ENCODE peak calls at places on chromosomes 5 and 9, in ten cellular contexts. P is stomach; I is colonic mucosa; U is uterus; Q is left ventricle myocardium inferior; Y is CD4-positive, CD25-positive, alpha-beta regulatory T cell; L is IMR-90; G is pancreas; X is sigmoid colon; K is adrenal gland. R is an unnamed sample.

GRCh38 chr5:156219483-156219882 is 107.5 kb upstream of the SGCD start:
- DNase-seq in P (no peak), I (no peak), U (no peak), Q (no peak), Y (no peak), L (no peak), G (no peak), X (no peak), K (no peak), R (no peak)

GRCh38 chr5:16178745-16179372 is 732 bp downstream of the MARCHF11 start:
- DNase-seq in P (peak; percentile 45), I (peak; percentile 65), U (no peak), Q (peak; percentile 77), Y (peak; percentile 9), L (peak; percentile 43), G (peak; percentile 85), X (no peak), K (peak; percentile 84), R (peak; percentile 85)

GRCh38 chr5:174177531-174177930 is 132.0 kb downstream of the NSG2 start:
- DNase-seq in P (no peak), I (no peak), U (no peak), Q (no peak), Y (no peak), L (no peak), G (no peak), X (no peak), K (no peak), R (no peak)

GRCh38 chr9:79681576-79681975 is 109.8 kb downstream of the TLE4 start:
- DNase-seq in P (no peak), I (no peak), U (no peak), Q (no peak), Y (no peak), L (no peak), G (no peak), X (no peak), K (no peak), R (no peak)

GRCh38 chr5:131022811-131023210 is 142.2 kb downstream of the HINT1 start:
- DNase-seq in P (no peak), I (no peak), U (no peak), Q (no peak), Y (no peak), L (no peak), G (no peak), X (no peak), K (no peak), R (no peak)

GRCh38 chr9:79382468-79382867 is 189.3 kb upstream of the TLE4 start:
- DNase-seq in P (no peak), I (no peak), U (no peak), Q (no peak), Y (no peak), L (no peak), G (no peak), X (no peak), K (no peak), R (no peak)

GRCh38 chr5:54738118-54738972 is 220.8 kb downstream of the SNX18 start:
- DNase-seq in P (peak; percentile 77), I (peak; percentile 57), U (peak; percentile 37), Q (peak; percentile 77), Y (no peak), L (peak; percentile 69), G (peak; percentile 40), X (peak; percentile 82), K (peak; percentile 78), R (peak; percentile 72)

GRCh38 chr9:37300620-37301368 is 121.7 kb upstream of the GRHPR start:
- DNase-seq in P (no peak), I (no peak), U (no peak), Q (no peak), Y (no peak), L (peak; percentile 49), G (no peak), X (no peak), K (peak; percentile 11), R (no peak)

GRCh38 chr5:78472469-78473106 is 112.2 kb downstream of the SCAMP1 start:
- DNase-seq in P (no peak), I (no peak), U (no peak), Q (no peak), Y (no peak), L (no peak), G (no peak), X (no peak), K (no peak), R (no peak)

GRCh38 chr9:84278131-84278530 is 62.4 kb downstream of the SLC28A3 start:
- DNase-seq in P (no peak), I (no peak), U (no peak), Q (no peak), Y (no peak), L (peak; percentile 56), G (no peak), X (no peak), K (no peak), R (no peak)

GRCh38 chr5:56190500-56190899 is 42.6 kb downstream of the ANKRD55 start:
- DNase-seq in P (peak; percentile 37), I (no peak), U (peak; percentile 38), Q (peak; percentile 28), Y (peak; percentile 29), L (peak; percentile 80), G (no peak), X (peak; percentile 70), K (peak; percentile 57), R (peak; percentile 63)

GRCh38 chr9:74463825-74464224 is 33.3 kb upstream of the RORB start:
- DNase-seq in P (no peak), I (no peak), U (no peak), Q (no peak), Y (no peak), L (no peak), G (no peak), X (no peak), K (no peak), R (no peak)

GRCh38 chr9:28946648-28947047 is 1373.4 kb upstream of the C9orf72 start:
- DNase-seq in P (no peak), I (no peak), U (no peak), Q (no peak), Y (no peak), L (no peak), G (no peak), X (no peak), K (no peak), R (no peak)

GRCh38 chr9:114307323-114308250 is 15.3 kb upstream of the ORM1 start:
- DNase-seq in P (peak; percentile 16), I (peak; percentile 11), U (peak; percentile 11), Q (no peak), Y (no peak), L (peak; percentile 71), G (no peak), X (peak; percentile 40), K (no peak), R (no peak)

GRCh38 chr9:132768932-132769894 is 98.9 kb downstream of the GTF3C4 start:
- DNase-seq in P (peak; percentile 63), I (peak; percentile 75), U (peak; percentile 38), Q (peak; percentile 29), Y (peak; percentile 82), L (peak; percentile 25), G (peak; percentile 59), X (peak; percentile 77), K (peak; percentile 64), R (peak; percentile 76)

GRCh38 chr5:124461857-124462423 is 284.5 kb downstream of the ZNF608 start:
- DNase-seq in P (no peak), I (no peak), U (no peak), Q (no peak), Y (no peak), L (no peak), G (no peak), X (no peak), K (no peak), R (no peak)

GRCh38 chr5:143801251-143801650 is 10.7 kb upstream of the HMHB1 start:
- DNase-seq in P (no peak), I (no peak), U (no peak), Q (no peak), Y (no peak), L (no peak), G (no peak), X (no peak), K (no peak), R (no peak)

GRCh38 chr5:14035859-14036440 is 91.5 kb upstream of the DNAH5 start:
- DNase-seq in P (no peak), I (peak; percentile 22), U (peak; percentile 25), Q (no peak), Y (no peak), L (peak; percentile 100), G (no peak), X (no peak), K (peak; percentile 56), R (peak; percentile 35)
- H3K4me1 ChIP-seq in P (peaks cover 24% of the 10 kb centered on the region), I (no peaks in the 10 kb centered on the region), U (peaks cover 4% of the 10 kb centered on the region), Q (peaks cover 28% of the 10 kb centered on the region), Y (no peaks in the 10 kb centered on the region), L (peaks cover 47% of the 10 kb centered on the region), G (no peaks in the 10 kb centered on the region), X (no peaks in the 10 kb centered on the region), K (peaks cover 6% of the 10 kb centered on the region), R (peaks cover 32% of the 10 kb centered on the region)

GRCh38 chr9:91905958-91906585 is 44.0 kb downstream of the ROR2 start:
- DNase-seq in P (peak; percentile 45), I (no peak), U (no peak), Q (peak; percentile 28), Y (peak; percentile 79), L (no peak), G (no peak), X (no peak), K (peak; percentile 77), R (no peak)
- H3K4me3 ChIP-seq in P (peak overlapping the region; percentile 41), I (peak overlapping the region; percentile 20), U (no peak overlapping the region), Q (peak overlapping the region; percentile 52), Y (peak overlapping the region; percentile 77), L (no peak overlapping the region), G (no peak overlapping the region), X (peak overlapping the region; percentile 6), K (no peak overlapping the region), R (peak overlapping the region; percentile 37)

GRCh38 chr5:150137168-150137957 is 18.3 kb downstream of the PDGFRB start:
- DNase-seq in P (peak; percentile 38), I (no peak), U (no peak), Q (no peak), Y (no peak), L (peak; percentile 70), G (no peak), X (no peak), K (no peak), R (no peak)
- H3K36me3 ChIP-seq in P (peaks cover 18% of the 10 kb centered on the region), I (no peaks in the 10 kb centered on the region), U (no peaks in the 10 kb centered on the region), Q (peaks cover 19% of the 10 kb centered on the region), Y (no peaks in the 10 kb centered on the region), L (peaks cover 51% of the 10 kb centered on the region), G (no peaks in the 10 kb centered on the region), X (peaks cover 27% of the 10 kb centered on the region), K (peaks cover 3% of the 10 kb centered on the region), R (no peaks in the 10 kb centered on the region)

GRCh38 chr9:5890641-5891040 is at the start of gene MLANA:
- DNase-seq in P (no peak), I (no peak), U (no peak), Q (no peak), Y (no peak), L (no peak), G (no peak), X (no peak), K (no peak), R (no peak)

GRCh38 chr9:5894237-5894959 is 3.7 kb downstream of the MLANA start:
- DNase-seq in P (no peak), I (no peak), U (no peak), Q (no peak), Y (no peak), L (no peak), G (no peak), X (no peak), K (no peak), R (no peak)

GRCh38 chr9:5893134-5893505 is 2.4 kb downstream of the MLANA start:
- DNase-seq in P (no peak), I (no peak), U (no peak), Q (no peak), Y (no peak), L (no peak), G (no peak), X (no peak), K (no peak), R (no peak)

GRCh38 chr9:5893591-5894236 is 3.0 kb downstream of the MLANA start:
- DNase-seq in P (no peak), I (no peak), U (no peak), Q (no peak), Y (no peak), L (no peak), G (no peak), X (no peak), K (no peak), R (no peak)

GRCh38 chr9:5892456-5893133 is 1.9 kb downstream of the MLANA start:
- DNase-seq in P (no peak), I (no peak), U (peak; percentile 37), Q (no peak), Y (no peak), L (no peak), G (no peak), X (no peak), K (no peak), R (no peak)
- H3K4me1 ChIP-seq in P (no peaks in the 10 kb centered on the region), I (no peaks in the 10 kb centered on the region), U (no peaks in the 10 kb centered on the region), Q (peaks cover 7% of the 10 kb centered on the region), Y (no peaks in the 10 kb centered on the region), L (no peaks in the 10 kb centered on the region), G (no peaks in the 10 kb centered on the region), X (no peaks in the 10 kb centered on the region), K (no peaks in the 10 kb centered on the region), R (peaks cover 7% of the 10 kb centered on the region)